ENCODE peak calls at places on chromosome 1, in nine cellular contexts. One of them, this sample, is unnamed.

GRCh38 chr1:71083271-71083670 is 2.4 kb upstream of the ZRANB2 start:
- DNase-seq in heart right ventricle: no peak
- DNase-seq in AG04450: no peak
- DNase-seq in K562: no peak
- DNase-seq in Karpas-422: no peak
- DNase-seq in body of pancreas: no peak
- DNase-seq in heart left ventricle: no peak
- DNase-seq in right cardiac atrium: no peak
- DNase-seq in prostate gland: no peak
- DNase-seq in this sample: no peak

GRCh38 chr1:67134692-67135091 is at the start of gene C1orf141:
- DNase-seq in heart right ventricle: peak; percentile 20
- DNase-seq in AG04450: no peak
- DNase-seq in K562: no peak
- DNase-seq in Karpas-422: no peak
- DNase-seq in body of pancreas: peak; percentile 55
- DNase-seq in heart left ventricle: peak; percentile 26
- DNase-seq in right cardiac atrium: peak; percentile 69
- DNase-seq in prostate gland: no peak
- DNase-seq in this sample: peak; percentile 21

GRCh38 chr1:166253076-166253779 is 86.4 kb upstream of the FAM78B start:
- DNase-seq in heart right ventricle: no peak
- DNase-seq in AG04450: no peak
- DNase-seq in K562: no peak
- DNase-seq in Karpas-422: no peak
- DNase-seq in body of pancreas: no peak
- DNase-seq in heart left ventricle: no peak
- DNase-seq in right cardiac atrium: no peak
- DNase-seq in prostate gland: no peak
- DNase-seq in this sample: no peak

GRCh38 chr1:87224209-87224608 is 104.5 kb upstream of the LMO4 start:
- DNase-seq in heart right ventricle: no peak
- DNase-seq in AG04450: peak; percentile 90
- DNase-seq in K562: no peak
- DNase-seq in Karpas-422: no peak
- DNase-seq in body of pancreas: no peak
- DNase-seq in heart left ventricle: no peak
- DNase-seq in right cardiac atrium: no peak
- DNase-seq in prostate gland: no peak
- DNase-seq in this sample: no peak

GRCh38 chr1:151006331-151007052 is at the start of gene MINDY1:
- DNase-seq in heart right ventricle: peak; percentile 52
- DNase-seq in AG04450: peak; percentile 63
- DNase-seq in K562: peak; percentile 89
- DNase-seq in Karpas-422: peak; percentile 89
- DNase-seq in body of pancreas: peak; percentile 80
- DNase-seq in heart left ventricle: peak; percentile 72
- DNase-seq in right cardiac atrium: peak; percentile 83
- DNase-seq in prostate gland: peak; percentile 70
- DNase-seq in this sample: peak; percentile 83

GRCh38 chr1:84406209-84406917 is 8.1 kb downstream of the DNASE2B start:
- DNase-seq in heart right ventricle: no peak
- DNase-seq in AG04450: no peak
- DNase-seq in K562: peak; percentile 33
- DNase-seq in Karpas-422: no peak
- DNase-seq in body of pancreas: no peak
- DNase-seq in heart left ventricle: no peak
- DNase-seq in right cardiac atrium: no peak
- DNase-seq in prostate gland: no peak
- DNase-seq in this sample: no peak

GRCh38 chr1:108704501-108704900 is 8.2 kb upstream of the FNDC7 start:
- DNase-seq in heart right ventricle: no peak
- DNase-seq in AG04450: peak; percentile 45
- DNase-seq in K562: no peak
- DNase-seq in Karpas-422: no peak
- DNase-seq in body of pancreas: no peak
- DNase-seq in heart left ventricle: no peak
- DNase-seq in right cardiac atrium: peak; percentile 60
- DNase-seq in prostate gland: no peak
- DNase-seq in this sample: peak; percentile 21

GRCh38 chr1:29385966-29386365 is 149.6 kb downstream of the PTPRU start:
- DNase-seq in heart right ventricle: no peak
- DNase-seq in AG04450: no peak
- DNase-seq in K562: no peak
- DNase-seq in Karpas-422: no peak
- DNase-seq in body of pancreas: no peak
- DNase-seq in heart left ventricle: no peak
- DNase-seq in right cardiac atrium: no peak
- DNase-seq in prostate gland: no peak
- DNase-seq in this sample: no peak

GRCh38 chr1:236516929-236517704 is 6.7 kb upstream of the LGALS8 start:
- DNase-seq in heart right ventricle: no peak
- DNase-seq in AG04450: peak; percentile 70
- DNase-seq in K562: no peak
- DNase-seq in Karpas-422: no peak
- DNase-seq in body of pancreas: no peak
- DNase-seq in heart left ventricle: no peak
- DNase-seq in right cardiac atrium: no peak
- DNase-seq in prostate gland: peak; percentile 58
- DNase-seq in this sample: no peak

GRCh38 chr1:180269848-180270766 is 40.0 kb downstream of the LHX4 start:
- DNase-seq in heart right ventricle: no peak
- DNase-seq in AG04450: no peak
- DNase-seq in K562: no peak
- DNase-seq in Karpas-422: no peak
- DNase-seq in body of pancreas: peak; percentile 66
- DNase-seq in heart left ventricle: peak; percentile 17
- DNase-seq in right cardiac atrium: peak; percentile 55
- DNase-seq in prostate gland: no peak
- DNase-seq in this sample: no peak

GRCh38 chr1:233945979-233946378 is 41.5 kb downstream of the SLC35F3 start:
- DNase-seq in heart right ventricle: no peak
- DNase-seq in AG04450: no peak
- DNase-seq in K562: no peak
- DNase-seq in Karpas-422: no peak
- DNase-seq in body of pancreas: no peak
- DNase-seq in heart left ventricle: no peak
- DNase-seq in right cardiac atrium: no peak
- DNase-seq in prostate gland: no peak
- DNase-seq in this sample: no peak

GRCh38 chr1:160031368-160032164 is at the start of gene PIGM:
- DNase-seq in heart right ventricle: peak; percentile 93
- DNase-seq in AG04450: peak; percentile 60
- DNase-seq in K562: peak; percentile 97
- DNase-seq in Karpas-422: peak; percentile 98
- DNase-seq in body of pancreas: peak; percentile 99
- DNase-seq in heart left ventricle: peak; percentile 94
- DNase-seq in right cardiac atrium: peak; percentile 97
- DNase-seq in prostate gland: peak; percentile 97
- DNase-seq in this sample: peak; percentile 94

GRCh38 chr1:115428676-115429075 is 90.6 kb upstream of the NGF start:
- DNase-seq in heart right ventricle: no peak
- DNase-seq in AG04450: no peak
- DNase-seq in K562: no peak
- DNase-seq in Karpas-422: no peak
- DNase-seq in body of pancreas: no peak
- DNase-seq in heart left ventricle: no peak
- DNase-seq in right cardiac atrium: no peak
- DNase-seq in prostate gland: no peak
- DNase-seq in this sample: no peak

GRCh38 chr1:68958957-68959356 is 462.1 kb upstream of the DEPDC1 start:
- DNase-seq in heart right ventricle: no peak
- DNase-seq in AG04450: no peak
- DNase-seq in K562: no peak
- DNase-seq in Karpas-422: no peak
- DNase-seq in body of pancreas: no peak
- DNase-seq in heart left ventricle: no peak
- DNase-seq in right cardiac atrium: no peak
- DNase-seq in prostate gland: no peak
- DNase-seq in this sample: no peak

GRCh38 chr1:68962711-68963110 is 465.8 kb upstream of the DEPDC1 start:
- DNase-seq in heart right ventricle: no peak
- DNase-seq in AG04450: no peak
- DNase-seq in K562: no peak
- DNase-seq in Karpas-422: no peak
- DNase-seq in body of pancreas: no peak
- DNase-seq in heart left ventricle: no peak
- DNase-seq in right cardiac atrium: no peak
- DNase-seq in prostate gland: no peak
- DNase-seq in this sample: no peak

GRCh38 chr1:68961143-68961542 is 464.3 kb upstream of the DEPDC1 start:
- DNase-seq in heart right ventricle: no peak
- DNase-seq in AG04450: no peak
- DNase-seq in K562: no peak
- DNase-seq in Karpas-422: no peak
- DNase-seq in body of pancreas: no peak
- DNase-seq in heart left ventricle: no peak
- DNase-seq in right cardiac atrium: no peak
- DNase-seq in prostate gland: no peak
- DNase-seq in this sample: no peak

GRCh38 chr1:68959631-68960030 is 462.7 kb upstream of the DEPDC1 start:
- DNase-seq in heart right ventricle: no peak
- DNase-seq in AG04450: no peak
- DNase-seq in K562: no peak
- DNase-seq in Karpas-422: no peak
- DNase-seq in body of pancreas: no peak
- DNase-seq in heart left ventricle: no peak
- DNase-seq in right cardiac atrium: no peak
- DNase-seq in prostate gland: no peak
- DNase-seq in this sample: no peak

DNA sequence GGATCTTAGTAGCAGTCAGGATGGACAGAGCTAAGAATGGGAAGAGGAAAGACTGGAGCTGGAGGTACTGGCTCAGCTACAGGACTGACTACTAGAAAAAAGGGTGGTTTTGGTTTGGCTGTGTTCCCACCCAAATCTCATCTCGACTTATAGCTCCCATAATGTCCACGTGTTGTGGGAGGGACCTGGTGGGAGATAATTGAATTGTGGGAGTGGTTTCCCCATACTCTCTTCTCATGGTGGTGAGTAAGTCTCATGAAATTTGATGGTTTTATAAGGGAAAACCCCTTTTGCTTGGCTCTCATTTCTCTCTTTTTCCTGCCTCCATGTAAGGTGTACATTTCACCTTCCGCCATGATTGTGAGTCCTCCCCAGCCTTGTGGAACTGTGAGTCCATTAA is 466.5 kb upstream of the DEPDC1 start:
- DNase-seq in heart right ventricle: no peak
- DNase-seq in AG04450: no peak
- DNase-seq in K562: no peak
- DNase-seq in Karpas-422: no peak
- DNase-seq in body of pancreas: no peak
- DNase-seq in heart left ventricle: no peak
- DNase-seq in right cardiac atrium: no peak
- DNase-seq in prostate gland: no peak
- DNase-seq in this sample: no peak
- H3K9me3 ChIP-seq in heart right ventricle: no peaks in the 10 kb centered on the region
- H3K9me3 ChIP-seq in AG04450: no peaks in the 10 kb centered on the region
- H3K9me3 ChIP-seq in K562: no peaks in the 10 kb centered on the region
- H3K9me3 ChIP-seq in Karpas-422: peaks cover 2% of the 10 kb centered on the region
- H3K9me3 ChIP-seq in body of pancreas: no peaks in the 10 kb centered on the region
- H3K9me3 ChIP-seq in heart left ventricle: no peaks in the 10 kb centered on the region
- H3K9me3 ChIP-seq in right cardiac atrium: no peaks in the 10 kb centered on the region
- H3K9me3 ChIP-seq in prostate gland: no peaks in the 10 kb centered on the region
- H3K9me3 ChIP-seq in this sample: no peaks in the 10 kb centered on the region

DNA sequence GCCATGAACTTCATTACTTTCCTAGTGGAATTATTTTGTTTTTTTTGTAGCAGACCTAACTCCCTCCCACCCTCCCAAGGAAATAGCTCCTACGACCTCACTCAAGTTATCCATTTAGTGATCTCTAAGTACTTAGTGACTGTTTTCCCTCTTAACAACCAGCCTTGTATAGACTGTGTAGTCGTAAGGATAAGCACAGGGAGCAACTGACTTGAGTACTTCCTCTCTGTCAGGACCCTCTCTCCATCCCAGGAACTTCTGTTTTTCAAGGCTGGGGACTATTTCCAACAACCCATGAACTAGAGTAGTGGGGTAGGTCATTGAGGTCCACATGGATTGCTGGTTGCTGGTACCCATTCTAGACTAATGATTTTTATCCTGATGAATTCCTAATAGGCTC is 1.9 kb downstream of the AGO1 start:
- DNase-seq in heart right ventricle: no peak
- DNase-seq in AG04450: no peak
- DNase-seq in K562: peak; percentile 34
- DNase-seq in Karpas-422: peak; percentile 40
- DNase-seq in body of pancreas: no peak
- DNase-seq in heart left ventricle: no peak
- DNase-seq in right cardiac atrium: no peak
- DNase-seq in prostate gland: no peak
- DNase-seq in this sample: no peak
- H3K27ac ChIP-seq in heart right ventricle: no peak overlapping the region
- H3K27ac ChIP-seq in AG04450: no peak overlapping the region
- H3K27ac ChIP-seq in K562: peak overlapping the region; percentile 15
- H3K27ac ChIP-seq in Karpas-422: peak overlapping the region; percentile 30
- H3K27ac ChIP-seq in body of pancreas: no peak overlapping the region
- H3K27ac ChIP-seq in heart left ventricle: no peak overlapping the region
- H3K27ac ChIP-seq in right cardiac atrium: no peak overlapping the region
- H3K27ac ChIP-seq in prostate gland: no peak overlapping the region
- H3K27ac ChIP-seq in this sample: no peak overlapping the region

DNA sequence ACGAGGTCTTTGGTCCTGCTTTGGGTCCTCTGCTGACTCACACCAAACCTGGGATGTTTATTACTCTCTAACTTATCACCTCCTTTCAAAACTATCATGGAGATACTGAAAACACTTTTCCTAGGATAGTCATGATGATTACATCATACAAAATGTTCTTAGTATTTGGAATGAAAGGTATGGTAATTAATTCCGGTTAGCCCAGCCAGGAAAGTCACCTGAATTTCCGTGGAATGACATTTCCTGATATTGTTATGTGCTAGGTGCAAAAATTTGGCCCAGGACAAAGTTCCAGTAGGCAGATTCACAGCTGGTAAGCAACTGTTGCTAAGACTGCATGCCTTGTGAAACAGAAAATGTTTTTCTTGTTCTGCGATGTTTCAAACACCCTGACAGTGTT is 203.4 kb downstream of the ZNF648 start:
- DNase-seq in heart right ventricle: no peak
- DNase-seq in AG04450: no peak
- DNase-seq in K562: no peak
- DNase-seq in Karpas-422: no peak
- DNase-seq in body of pancreas: no peak
- DNase-seq in heart left ventricle: no peak
- DNase-seq in right cardiac atrium: no peak
- DNase-seq in prostate gland: no peak
- DNase-seq in this sample: no peak
- H3K9me3 ChIP-seq in heart right ventricle: no peaks in the 10 kb centered on the region
- H3K9me3 ChIP-seq in AG04450: peaks cover 3% of the 10 kb centered on the region
- H3K9me3 ChIP-seq in K562: no peaks in the 10 kb centered on the region
- H3K9me3 ChIP-seq in Karpas-422: no peaks in the 10 kb centered on the region
- H3K9me3 ChIP-seq in body of pancreas: no peaks in the 10 kb centered on the region
- H3K9me3 ChIP-seq in heart left ventricle: peaks cover 43% of the 10 kb centered on the region
- H3K9me3 ChIP-seq in right cardiac atrium: no peaks in the 10 kb centered on the region
- H3K9me3 ChIP-seq in prostate gland: no peaks in the 10 kb centered on the region
- H3K9me3 ChIP-seq in this sample: peaks cover 14% of the 10 kb centered on the region

DNA sequence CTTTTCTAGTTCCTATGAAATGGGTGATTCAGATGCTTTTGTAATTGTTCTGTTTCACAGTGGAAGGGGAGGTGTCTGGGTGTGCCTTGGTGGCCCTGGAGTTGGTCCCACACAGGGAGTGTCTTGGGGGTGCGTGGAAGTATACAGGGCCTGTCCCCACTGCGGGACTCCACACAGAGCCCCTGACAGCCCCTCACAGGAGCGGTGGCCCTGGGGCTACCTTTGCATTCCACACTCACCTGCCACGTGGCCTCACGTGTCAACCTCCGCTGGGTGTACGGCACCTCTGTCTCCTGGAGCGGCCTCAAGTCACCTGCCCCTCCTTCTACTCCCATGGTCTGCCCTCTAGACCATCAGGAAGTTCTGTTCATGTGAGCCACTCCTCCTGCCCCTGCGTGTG is 58.7 kb downstream of the FAAP20 start:
- DNase-seq in heart right ventricle: no peak
- DNase-seq in AG04450: no peak
- DNase-seq in K562: no peak
- DNase-seq in Karpas-422: no peak
- DNase-seq in body of pancreas: no peak
- DNase-seq in heart left ventricle: no peak
- DNase-seq in right cardiac atrium: no peak
- DNase-seq in prostate gland: no peak
- DNase-seq in this sample: no peak
- H3K27ac ChIP-seq in heart right ventricle: peak overlapping the region; percentile 83
- H3K27ac ChIP-seq in AG04450: peak overlapping the region; percentile 21
- H3K27ac ChIP-seq in K562: no peak overlapping the region
- H3K27ac ChIP-seq in Karpas-422: no peak overlapping the region
- H3K27ac ChIP-seq in body of pancreas: no peak overlapping the region
- H3K27ac ChIP-seq in heart left ventricle: peak overlapping the region; percentile 71
- H3K27ac ChIP-seq in right cardiac atrium: peak overlapping the region; percentile 73
- H3K27ac ChIP-seq in prostate gland: peak overlapping the region; percentile 96
- H3K27ac ChIP-seq in this sample: peak overlapping the region; percentile 92